ENCODE peak calls at places on chromosome X, in four cellular contexts. Y is mucosa of descending colon; S is naive thymus-derived CD4-positive, alpha-beta T cell; K is thoracic aorta. I is an unnamed sample. For H3K4me1, the result is how much of the 10 kb centered on the place peaks cover.

GRCh38 chrX:51899741-51900140 is 6.3 kb downstream of the MAGED1 start:
- DNase-seq in Y (no peak), S (no peak), K (no peak), I (no peak)

GRCh38 chrX:29215251-29215650 is 628.0 kb downstream of the IL1RAPL1 start:
- DNase-seq in Y (no peak), S (no peak), K (no peak), I (no peak)

GRCh38 chrX:74419861-74420193 is 1.5 kb upstream of the SLC16A2 start:
- DNase-seq in Y (peak), S (no peak), K (no peak), I (no peak)

GRCh38 chrX:65697173-65697572 is 29.7 kb downstream of the MSN start:
- DNase-seq in Y (no peak), S (no peak), K (no peak), I (peak)

GRCh38 chrX:1584237-1585011 is 7.0 kb upstream of the AKAP17A start:
- DNase-seq in Y (no peak), S (no peak), K (no peak), I (no peak)

GRCh38 chrX:19682712-19683331 is 167.5 kb upstream of the MAP3K15 start:
- DNase-seq in Y (peak), S (peak), K (no peak), I (peak)

GRCh38 chrX:132059973-132060540 is 37.0 kb downstream of the STK26 start:
- DNase-seq in Y (no peak), S (no peak), K (no peak), I (no peak)

GRCh38 chrX:97070346-97070745 is 186.6 kb downstream of the RPA4 start:
- DNase-seq in Y (no peak), S (no peak), K (no peak), I (no peak)

GRCh38 chrX:54695231-54695630 is 102.8 kb downstream of the ITIH6 start:
- DNase-seq in Y (no peak), S (no peak), K (no peak), I (no peak)

GRCh38 chrX:11770320-11770719 is 12.3 kb downstream of the MSL3 start:
- DNase-seq in Y (no peak), S (peak), K (no peak), I (peak)

GRCh38 chrX:3143043-3143799 is 102.0 kb downstream of the ARSF start:
- DNase-seq in Y (no peak), S (no peak), K (no peak), I (peak)

GRCh38 chrX:133660356-133660755 is 245.1 kb upstream of the GPC4 start:
- DNase-seq in Y (no peak), S (no peak), K (no peak), I (no peak)

GRCh38 chrX:156002517-156002916 is 5.0 kb downstream of the IL9R start:
- DNase-seq in Y (no peak), S (no peak), K (no peak), I (no peak)

GRCh38 chrX:153342762-153343558 is 9.0 kb downstream of the ZNF275 start:
- DNase-seq in Y (no peak), S (no peak), K (no peak), I (no peak)

GRCh38 chrX:10514891-10515290 is 105.5 kb downstream of the MID1 start:
- DNase-seq in Y (no peak), S (no peak), K (no peak), I (no peak)

GRCh38 chrX:81537723-81538122 is 335.8 kb downstream of the SH3BGRL start:
- DNase-seq in Y (no peak), S (no peak), K (no peak), I (no peak)

GRCh38 chrX:47358387-47359065 is 11.9 kb upstream of the ZNF157 start:
- DNase-seq in Y (no peak), S (peak), K (no peak), I (peak)

GRCh38 chrX:111100191-111100590 is 4.2 kb downstream of the PAK3 start:
- DNase-seq in Y (no peak), S (peak), K (no peak), I (peak)

GRCh38 chrX:41010188-41010846 is 74.9 kb upstream of the USP9X start:
- DNase-seq in Y (peak), S (peak), K (peak), I (peak)

GRCh38 chrX:13697440-13697839 is 8.5 kb downstream of the RAB9A start:
- DNase-seq in Y (no peak), S (no peak), K (no peak), I (no peak)

GRCh38 chrX:10902001-10902400 is 209.1 kb upstream of the HCCS start:
- DNase-seq in Y (no peak), S (no peak), K (no peak), I (no peak)

GRCh38 chrX:109440475-109440874 is 41.4 kb downstream of the GUCY2F start:
- DNase-seq in Y (no peak), S (no peak), K (no peak), I (peak)

GRCh38 chrX:115649461-115650063 is 88.6 kb downstream of the PLS3 start:
- DNase-seq in Y (no peak), S (no peak), K (no peak), I (no peak)

GRCh38 chrX:74259879-74260491 is 44.0 kb upstream of the ZCCHC13 start:
- DNase-seq in Y (no peak), S (no peak), K (no peak), I (no peak)

GRCh38 chrX:15404712-15405111 is 20.5 kb upstream of the VEGFD start:
- DNase-seq in Y (no peak), S (no peak), K (no peak), I (peak)

GRCh38 chrX:155767101-155767878 is 113.9 kb upstream of the VAMP7 start:
- DNase-seq in Y (peak), S (peak), K (peak), I (peak)

GRCh38 chrX:26442340-26442739 is 226.4 kb downstream of the MAGEB5 start:
- DNase-seq in Y (no peak), S (no peak), K (no peak), I (no peak)

GRCh38 chrX:148878371-148878770 is 378.0 kb downstream of the AFF2 start:
- DNase-seq in Y (no peak), S (no peak), K (no peak), I (no peak)

GRCh38 chrX:153610834-153611209 is 11.9 kb upstream of the CCNQ start:
- DNase-seq in Y (no peak), S (no peak), K (no peak), I (no peak)

GRCh38 chrX:123217077-123217476 is 33.0 kb downstream of the GRIA3 start:
- DNase-seq in Y (no peak), S (no peak), K (no peak), I (no peak)

GRCh38 chrX:70168238-70169188 is 8.8 kb upstream of the DGAT2L6 start:
- DNase-seq in Y (no peak), S (no peak), K (no peak), I (peak)
- H3K4me3 ChIP-seq in Y (no peak), S (no peak), K (peak), I (no peak)

GRCh38 chrX:68841251-68842049 is 12.6 kb downstream of the EFNB1 start:
- DNase-seq in Y (peak), S (no peak), K (no peak), I (no peak)

GRCh38 chrX:68842351-68842750 is 13.5 kb downstream of the EFNB1 start:
- DNase-seq in Y (peak), S (no peak), K (no peak), I (no peak)

GRCh38 chrX:68840256-68840655 is 11.4 kb downstream of the EFNB1 start:
- DNase-seq in Y (no peak), S (no peak), K (no peak), I (no peak)

GRCh38 chrX:68838571-68838910 is 9.7 kb downstream of the EFNB1 start:
- DNase-seq in Y (no peak), S (no peak), K (no peak), I (no peak)

GRCh38 chrX:68839771-68840170 is 10.9 kb downstream of the EFNB1 start:
- DNase-seq in Y (no peak), S (no peak), K (no peak), I (no peak)
- H3K4me1 ChIP-seq in Y (under half), S (under half), K (under half), I (under half)

GRCh38 chrX:130082244-130083106 is 27.8 kb downstream of the ELF4 start:
- DNase-seq in Y (peak), S (peak), K (no peak), I (no peak)
- H3K4me3 ChIP-seq in Y (no peak), S (peak), K (peak), I (no peak)

GRCh38 chrX:9352683-9353430 is 112.0 kb upstream of the TBL1X start:
- DNase-seq in Y (no peak), S (no peak), K (no peak), I (no peak)

GRCh38 chrX:9349572-9350259 is 115.1 kb upstream of the TBL1X start:
- DNase-seq in Y (no peak), S (no peak), K (no peak), I (no peak)

GRCh38 chrX:9351112-9351511 is 113.7 kb upstream of the TBL1X start:
- DNase-seq in Y (no peak), S (no peak), K (no peak), I (no peak)

GRCh38 chrX:9354918-9355317 is 109.9 kb upstream of the TBL1X start:
- DNase-seq in Y (no peak), S (no peak), K (no peak), I (no peak)

GRCh38 chrX:9352243-9352642 is 112.6 kb upstream of the TBL1X start:
- DNase-seq in Y (no peak), S (no peak), K (no peak), I (no peak)
- H3K4me1 ChIP-seq in Y (under half), S (under half), K (under half), I (under half)

DNA sequence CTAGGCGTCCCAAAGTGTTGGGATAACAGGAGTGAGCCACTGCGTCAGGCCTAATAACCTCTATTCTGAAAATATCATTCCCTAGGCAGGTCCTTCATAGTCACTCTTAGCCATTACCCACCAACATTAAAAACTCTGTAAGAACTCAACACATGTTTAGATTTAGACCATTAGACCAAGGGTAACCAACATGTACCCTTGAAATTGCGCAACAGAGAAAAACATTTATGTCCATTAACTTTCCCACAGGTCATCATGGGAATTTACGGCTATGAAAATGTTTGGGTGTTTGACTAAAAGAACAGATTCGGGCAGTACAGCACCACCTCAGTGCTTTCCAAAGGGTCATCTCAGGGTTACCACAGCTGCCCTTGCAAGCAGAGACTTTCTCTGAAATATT is 7.5 kb downstream of the KLHL13 start:
- DNase-seq in Y (no peak), S (no peak), K (no peak), I (no peak)
- H3K4me3 ChIP-seq in Y (no peak), S (no peak), K (no peak), I (no peak)

GRCh38 chrX:138921031-138921430 is 209.5 kb upstream of the FGF13 start:
- DNase-seq in Y (no peak), S (no peak), K (no peak), I (no peak)
- H3K4me1 ChIP-seq in Y (under half), S (under half), K (under half), I (under half)

DNA sequence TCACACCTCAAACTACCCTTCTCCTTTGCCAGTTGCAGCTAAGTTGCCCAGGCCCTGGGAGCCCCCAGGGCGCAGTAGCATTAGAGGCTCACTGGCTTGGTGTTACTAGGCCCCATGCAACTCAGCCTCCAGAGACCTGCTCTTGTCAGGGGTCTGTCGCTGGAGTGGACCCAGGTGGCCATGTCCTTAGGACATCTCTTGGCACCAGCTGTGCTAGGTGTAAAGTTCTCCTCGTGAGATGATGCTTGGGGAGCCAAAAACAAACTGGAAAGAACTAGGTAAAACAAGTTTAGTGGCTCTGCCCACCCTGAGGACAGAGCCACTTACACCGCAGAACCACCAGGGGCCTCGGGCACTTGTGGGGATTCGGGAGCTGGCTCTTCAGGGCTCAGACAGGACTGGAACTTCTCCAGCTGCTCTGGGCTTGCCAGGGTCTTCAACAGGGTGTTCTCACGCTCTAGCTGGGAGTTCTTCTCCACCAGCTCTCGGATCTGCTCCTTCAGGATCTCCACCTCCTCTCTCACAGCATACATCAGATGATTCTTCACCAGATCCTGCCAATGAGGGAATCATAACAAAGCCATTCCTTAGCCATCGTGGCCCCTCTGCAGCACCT is 61.3 kb downstream of the TSC22D3 start:
- DNase-seq in Y (no peak), S (peak), K (no peak), I (no peak)
- H3K4me3 ChIP-seq in Y (no peak), S (peak), K (peak), I (no peak)

DNA sequence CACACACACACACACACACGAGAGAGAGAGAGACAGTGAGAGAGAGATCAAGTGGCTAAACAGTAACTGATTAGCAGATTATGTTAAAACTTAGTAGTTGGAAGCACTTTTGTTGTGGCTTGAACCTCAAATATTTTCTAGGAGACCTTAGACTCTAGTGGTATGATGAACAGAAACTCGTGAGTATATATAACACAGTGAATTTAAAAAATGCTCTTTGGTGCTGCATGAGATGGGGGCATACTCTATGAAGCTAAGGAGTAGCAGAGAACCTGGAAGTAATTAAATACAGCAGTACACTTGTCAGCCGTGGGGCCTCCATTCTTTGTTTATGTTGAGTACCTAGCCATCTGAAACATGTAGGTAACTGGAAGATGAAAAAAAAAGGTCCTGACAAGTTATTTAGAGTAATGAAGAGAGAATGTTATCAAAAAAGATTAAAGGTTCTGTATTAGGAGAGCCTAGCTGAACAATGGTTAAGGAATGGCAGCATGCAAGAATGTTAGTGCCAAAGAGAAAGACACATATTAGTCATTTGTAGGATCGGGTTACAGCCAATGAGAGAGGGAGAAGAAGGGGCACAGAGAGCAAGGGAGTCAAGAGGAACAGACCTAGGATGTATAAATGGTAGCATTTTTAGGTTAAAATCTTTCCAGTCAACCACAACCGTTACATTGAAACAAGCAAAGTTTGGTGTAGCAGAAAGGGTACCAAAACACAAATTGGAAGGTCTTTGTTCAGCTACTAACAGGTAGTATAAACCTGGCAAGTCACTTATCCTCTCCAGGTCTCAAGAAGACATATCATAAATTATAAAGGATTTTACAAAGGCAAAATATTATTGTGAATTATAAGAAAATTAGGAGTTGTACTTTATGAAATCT is 316.7 kb upstream of the DIPK2B start:
- DNase-seq in Y (no peak), S (no peak), K (no peak), I (peak)
- H3K4me1 ChIP-seq in Y (under half), S (under half), K (under half), I (under half)

GRCh38 chrX:120308558-120308957 is 2.7 kb downstream of the TMEM255A start:
- DNase-seq in Y (peak), S (no peak), K (no peak), I (no peak)
- H3K4me3 ChIP-seq in Y (no peak), S (peak), K (peak), I (no peak)

I was measured in A673.